ENCODE peak calls at places on chromosomes 4 and X, in eight cellular contexts. F, L, O, D, Y, G, J and M are unnamed samples.

GRCh38 chr4:65344278-65344825 is 325.9 kb downstream of the EPHA5 start:
- DNase-seq in Y (no peak), D (no peak), J (no peak), F (no peak), O (no peak), G (no peak), L (no peak), M (no peak)

GRCh38 chrX:85964744-85965143 is 82.6 kb downstream of the CHM start:
- DNase-seq in J (no peak), Y (no peak), G (no peak), D (no peak), F (no peak), O (no peak), L (no peak), M (no peak)

GRCh38 chr4:188976644-188977115 is 837.4 kb downstream of the TRIML1 start:
- DNase-seq in O (peak), J (no peak), Y (peak), F (peak), D (peak), G (no peak), L (peak), M (no peak)

GRCh38 chr4:73589261-73589847 is 30.9 kb downstream of the RASSF6 start:
- DNase-seq in Y (peak), F (peak), L (no peak), O (peak), G (no peak), D (no peak), J (no peak), M (no peak)

GRCh38 chrX:33171071-33171470 is 40.3 kb downstream of the DMD start:
- DNase-seq in D (no peak), O (no peak), G (no peak), F (no peak), J (no peak), Y (no peak), L (no peak), M (peak)

GRCh38 chr4:98151145-98151929 is 8.1 kb upstream of the STPG2 start:
- DNase-seq in F (no peak), L (no peak), Y (no peak), D (no peak), O (no peak), J (no peak), G (no peak), M (no peak)

GRCh38 chr4:2673157-2673556 is 83.0 kb downstream of the TNIP2 start:
- DNase-seq in D (peak), F (no peak), L (peak), G (no peak), Y (peak), J (no peak), O (no peak), M (peak)

GRCh38 chr4:126839066-126839465 is 793.7 kb upstream of the INTU start:
- DNase-seq in Y (no peak), G (no peak), J (no peak), L (no peak), D (no peak), F (no peak), O (no peak), M (no peak)

GRCh38 chrX:17559728-17560379 is 177.4 kb upstream of the SCML1 start:
- DNase-seq in G (peak), L (peak), Y (peak), O (peak), J (no peak), D (peak), F (no peak), M (no peak)

GRCh38 chr4:175127314-175127713 is 209.2 kb downstream of the ADAM29 start:
- DNase-seq in Y (peak), J (no peak), G (no peak), F (no peak), O (no peak), L (no peak), D (no peak), M (no peak)

GRCh38 chr4:8312069-8312445 is 42.5 kb downstream of the HTRA3 start:
- DNase-seq in J (no peak), Y (no peak), D (no peak), F (no peak), L (no peak), O (no peak), G (no peak), M (no peak)

GRCh38 chr4:173626277-173626676 is 96.2 kb upstream of the HAND2 start:
- DNase-seq in G (no peak), Y (no peak), J (no peak), O (no peak), F (no peak), L (no peak), D (no peak), M (peak)

GRCh38 chr4:93911671-93912070 is 83.1 kb downstream of the ATOH1 start:
- DNase-seq in O (no peak), F (no peak), G (no peak), Y (no peak), J (no peak), D (no peak), L (no peak), M (no peak)

GRCh38 chr4:6513678-6514077 is 41.3 kb upstream of the PPP2R2C start:
- DNase-seq in F (no peak), Y (no peak), G (no peak), J (no peak), L (no peak), D (no peak), O (no peak), M (no peak)

GRCh38 chrX:111098874-111099273 is 2.9 kb downstream of the PAK3 start:
- DNase-seq in O (peak), L (peak), G (peak), J (peak), Y (peak), F (peak), D (peak), M (peak)

GRCh38 chr4:4763815-4764202 is 95.7 kb upstream of the MSX1 start:
- DNase-seq in J (no peak), D (no peak), G (peak), Y (peak), O (no peak), F (no peak), L (no peak), M (no peak)

GRCh38 chr4:56255820-56256219 is 131.5 kb downstream of the AASDH start:
- DNase-seq in Y (no peak), D (no peak), O (no peak), J (no peak), L (peak), F (no peak), G (no peak), M (no peak)

GRCh38 chr4:888029-888428 is 44.1 kb downstream of the GAK start:
- DNase-seq in D (no peak), G (no peak), J (no peak), Y (no peak), O (no peak), F (no peak), L (no peak), M (no peak)

GRCh38 chr4:154332681-154333421 is 158.7 kb downstream of the DCHS2 start:
- DNase-seq in D (peak), J (peak), L (peak), F (peak), Y (no peak), G (no peak), O (peak), M (no peak)

GRCh38 chr4:22487333-22487732 is 28.5 kb downstream of the ADGRA3 start:
- DNase-seq in J (no peak), L (no peak), G (no peak), D (no peak), Y (no peak), O (no peak), F (no peak), M (no peak)

GRCh38 chr4:40990202-40990898 is 224.0 kb downstream of the APBB2 start:
- DNase-seq in O (no peak), F (no peak), L (no peak), Y (peak), G (peak), D (no peak), J (no peak), M (no peak)

GRCh38 chr4:156537275-156537674 is 434.3 kb downstream of the PDGFC start:
- DNase-seq in D (no peak), O (no peak), G (no peak), L (no peak), J (no peak), F (no peak), Y (no peak), M (no peak)

GRCh38 chr4:33650036-33650435 is 2594.3 kb downstream of the ARAP2 start:
- DNase-seq in D (no peak), J (no peak), L (no peak), Y (no peak), G (no peak), F (no peak), O (no peak), M (no peak)

GRCh38 chr4:33649015-33649414 is 2595.3 kb downstream of the ARAP2 start:
- DNase-seq in D (peak), O (peak), L (peak), Y (peak), G (peak), J (no peak), F (no peak), M (no peak)
- TF ChIP-seq EZH2phosphoT487 in D (no peak), O (no peak), L (no peak), Y (no peak), G (no peak), J (no peak), F (no peak), M (no peak)

DNA sequence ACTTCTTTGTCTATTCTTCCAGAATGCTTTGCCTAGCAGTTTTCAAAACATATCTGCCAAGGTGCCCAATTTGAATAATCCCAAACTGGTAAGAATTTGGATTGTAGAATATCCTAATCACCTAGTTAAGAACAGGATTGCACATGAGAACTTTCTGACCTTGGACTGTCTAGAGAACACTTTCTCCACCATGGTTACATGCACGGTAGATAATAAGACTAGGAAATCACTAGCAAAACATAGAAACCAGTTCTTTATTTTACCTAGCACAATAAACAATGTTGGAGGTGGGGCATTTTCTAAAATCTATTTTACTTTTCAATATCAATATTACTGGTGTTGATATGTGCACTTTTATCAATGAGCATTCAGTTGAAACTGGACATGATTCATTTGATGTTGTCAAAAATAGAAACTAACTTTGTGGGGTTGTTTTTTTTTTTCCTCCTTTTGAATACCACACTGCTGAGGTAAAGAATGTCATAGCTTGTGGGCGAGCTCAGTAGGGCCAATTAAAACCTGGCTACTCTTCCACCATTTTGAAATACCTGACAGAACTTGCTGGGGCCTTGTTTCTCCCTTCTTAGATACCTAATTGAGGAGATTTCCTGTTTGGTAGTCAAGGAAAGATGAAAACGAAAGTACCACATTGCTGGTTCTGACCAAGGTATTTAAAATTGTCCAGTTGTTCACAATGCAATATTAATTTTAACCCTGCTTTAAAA is 10.4 kb downstream of the MID1IP1 start:
- DNase-seq in O (no peak), G (no peak), L (no peak), D (no peak), J (no peak), Y (no peak), F (peak), M (no peak)
- TF ChIP-seq CTCF in O (no peak), G (no peak), L (no peak), D (no peak), J (no peak), Y (no peak), F (no peak), M (no peak)

DNA sequence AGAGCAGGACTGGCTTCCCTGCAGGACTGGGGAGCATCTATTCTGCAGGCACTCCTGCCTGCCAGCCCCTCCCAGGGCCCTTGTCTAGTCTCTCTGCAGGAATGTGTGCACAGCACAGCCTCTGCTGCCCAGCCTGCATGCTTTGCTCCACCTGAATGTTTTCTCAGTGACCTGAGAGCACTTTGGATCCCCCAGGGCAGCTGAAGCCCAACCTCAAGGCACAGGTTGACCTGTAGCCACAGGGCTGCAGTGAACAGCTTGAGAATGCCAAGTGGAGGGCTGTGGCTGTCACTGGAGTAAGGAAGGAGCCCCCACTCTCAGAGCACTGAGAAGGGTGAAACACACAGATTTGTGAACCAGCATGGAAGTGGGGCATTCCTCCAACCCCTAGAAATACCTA is 760.2 kb downstream of the STIM2 start:
- DNase-seq in D (peak), F (no peak), Y (no peak), O (no peak), L (no peak), J (no peak), G (no peak), M (no peak)
- H2AFZ ChIP-seq in D (no peak), F (no peak), Y (no peak), O (no peak), L (peak), J (no peak), G (no peak), M (no peak)

GRCh38 chrX:118554511-118554910 is 58.9 kb downstream of the DOCK11 start:
- DNase-seq in D (no peak), Y (peak), L (no peak), J (no peak), G (no peak), O (no peak), F (no peak), M (no peak)
- TF ChIP-seq EZH2phosphoT487 in D (no peak), Y (no peak), L (no peak), J (no peak), G (no peak), O (no peak), F (no peak), M (no peak)